ENCODE peak calls at places on chromosomes 7 and 10, in four cellular contexts. W, E, R and U are unnamed samples.

GRCh38 chr10:60849762-60850161 is 71.5 kb downstream of the CDK1 start:
- DNase-seq in W (no peak), E (no peak), R (no peak), U (no peak)

GRCh38 chr7:37942934-37943610 is 22.6 kb downstream of the EPDR1 start:
- DNase-seq in W (peak), E (no peak), R (no peak), U (no peak)

GRCh38 chr10:14698487-14699170 is 76.1 kb downstream of the FAM107B start:
- DNase-seq in W (no peak), E (no peak), R (no peak), U (peak)

GRCh38 chr7:50640779-50641178 is 75.6 kb upstream of the DDC start:
- DNase-seq in W (no peak), E (no peak), R (no peak), U (no peak)

GRCh38 chr7:143434660-143435059 is 8.6 kb upstream of the TAS2R60 start:
- DNase-seq in W (no peak), E (peak), R (no peak), U (peak)

GRCh38 chr7:137025469-137026175 is 157.2 kb downstream of the CHRM2 start:
- DNase-seq in W (no peak), E (no peak), R (no peak), U (peak)

GRCh38 chr7:156989766-156990535 is 20.5 kb downstream of the MNX1 start:
- DNase-seq in W (no peak), E (no peak), R (no peak), U (no peak)

GRCh38 chr10:71863203-71863602 is 12.2 kb upstream of the PSAP start:
- DNase-seq in W (no peak), E (peak), R (no peak), U (peak)

GRCh38 chr10:31320598-31321211 is 1.7 kb downstream of the ZEB1 start:
- DNase-seq in W (no peak), E (peak), R (peak), U (peak)

GRCh38 chr10:132236881-132237280 is 50.1 kb downstream of the DPYSL4 start:
- DNase-seq in W (no peak), E (no peak), R (no peak), U (no peak)

GRCh38 chr7:13603661-13604060 is 385.8 kb downstream of the ETV1 start:
- DNase-seq in W (no peak), E (no peak), R (no peak), U (peak)

GRCh38 chr7:39949980-39950472 is at the start of gene CDK13:
- DNase-seq in W (peak), E (peak), R (peak), U (peak)

GRCh38 chr10:85362401-85362800 is 1004.2 kb downstream of the GRID1 start:
- DNase-seq in W (no peak), E (no peak), R (no peak), U (no peak)

GRCh38 chr10:103197177-103197576 is 4.1 kb upstream of the NT5C2 start:
- DNase-seq in W (no peak), E (peak), R (peak), U (peak)

GRCh38 chr10:123144697-123145541 is 3.0 kb upstream of the HMX2 start:
- DNase-seq in W (no peak), E (peak), R (no peak), U (no peak)

GRCh38 chr10:122525788-122526187 is 34.8 kb upstream of the DMBT1 start:
- DNase-seq in W (no peak), E (peak), R (peak), U (no peak)

GRCh38 chr7:42203336-42203735 is 33.7 kb downstream of the GLI3 start:
- DNase-seq in W (no peak), E (no peak), R (no peak), U (no peak)

GRCh38 chr10:89213191-89213808 is 6.2 kb upstream of the CH25H start:
- DNase-seq in W (no peak), E (peak), R (peak), U (peak)

GRCh38 chr7:157373493-157373892 is 36.7 kb downstream of the DNAJB6 start:
- DNase-seq in W (no peak), E (no peak), R (no peak), U (no peak)

GRCh38 chr10:93652857-93653256 is 40.5 kb downstream of the PDE6C start:
- DNase-seq in W (no peak), E (no peak), R (peak), U (peak)

GRCh38 chr10:10545771-10546170 is 471.9 kb upstream of the CELF2 start:
- DNase-seq in W (no peak), E (no peak), R (no peak), U (no peak)

GRCh38 chr10:60282771-60283353 is 106.8 kb downstream of the ANK3 start:
- DNase-seq in W (no peak), E (peak), R (peak), U (peak)

GRCh38 chr7:41437257-41438196 is 265.4 kb downstream of the INHBA start:
- DNase-seq in W (no peak), E (no peak), R (no peak), U (no peak)

GRCh38 chr10:26199841-26200240 is 16.7 kb upstream of the GAD2 start:
- DNase-seq in W (no peak), E (no peak), R (no peak), U (no peak)

GRCh38 chr7:43232376-43232775 is 119.9 kb downstream of the HECW1 start:
- DNase-seq in W (no peak), E (no peak), R (no peak), U (no peak)

GRCh38 chr7:45088821-45089313 is at the start of gene NACAD:
- DNase-seq in W (no peak), E (peak), R (peak), U (peak)

GRCh38 chr10:22712959-22713852 is 1.2 kb downstream of the PIP4K2A start:
- DNase-seq in W (no peak), E (peak), R (peak), U (peak)

DNA sequence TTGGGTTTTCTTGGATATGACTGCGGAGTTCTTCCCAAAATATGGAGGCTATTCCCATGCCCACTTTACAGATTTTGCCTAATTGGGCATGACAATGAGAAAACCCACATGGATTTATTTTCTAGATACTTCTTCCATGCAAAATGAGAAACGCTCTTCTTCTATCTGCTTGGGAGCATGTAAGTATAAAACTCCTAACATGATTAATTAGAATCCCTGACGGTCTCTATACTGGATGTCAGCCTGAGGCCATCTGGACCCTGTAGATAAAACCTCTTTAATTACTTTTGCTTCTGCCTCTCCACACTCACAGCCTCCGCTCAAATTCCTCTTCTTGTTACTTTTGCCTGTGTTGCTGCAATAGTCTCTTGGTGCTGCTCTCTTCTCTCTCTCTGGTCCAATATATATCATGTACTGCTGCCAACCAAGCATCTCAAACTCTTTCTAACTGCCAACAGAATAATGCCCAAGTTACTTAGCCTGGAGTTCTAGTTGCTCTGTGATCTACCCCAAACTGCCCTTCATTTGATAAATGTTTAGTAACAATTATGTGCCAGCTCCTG is 50.0 kb downstream of the LAMB4 start:
- DNase-seq in W (no peak), E (peak), R (peak), U (peak)
- TF ChIP-seq FOS in W (no peak), E (no peak), R (no peak), U (no peak)

DNA sequence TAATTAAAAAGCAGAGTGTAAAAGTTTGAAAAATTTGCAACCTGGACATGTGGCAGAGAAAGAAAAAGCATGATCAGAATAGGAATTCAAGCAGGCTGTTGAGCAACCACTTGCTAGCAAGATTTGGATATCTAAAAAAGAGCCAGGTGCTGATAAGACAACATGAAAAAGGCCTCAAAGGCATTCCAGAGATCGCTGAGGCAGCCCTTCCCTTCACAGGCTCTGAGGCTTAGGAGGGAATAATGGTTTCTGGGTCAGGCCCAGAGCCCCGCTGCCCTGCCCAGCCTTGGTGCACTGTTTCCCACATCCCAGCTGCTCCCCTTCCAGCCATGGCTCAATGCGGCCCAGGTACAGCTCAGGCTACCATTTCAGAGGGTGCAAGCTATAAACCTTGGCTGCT is 64.1 kb upstream of the EEPD1 start:
- DNase-seq in W (no peak), E (no peak), R (no peak), U (no peak)
- TF ChIP-seq FOS in W (no peak), E (no peak), R (no peak), U (no peak)

DNA sequence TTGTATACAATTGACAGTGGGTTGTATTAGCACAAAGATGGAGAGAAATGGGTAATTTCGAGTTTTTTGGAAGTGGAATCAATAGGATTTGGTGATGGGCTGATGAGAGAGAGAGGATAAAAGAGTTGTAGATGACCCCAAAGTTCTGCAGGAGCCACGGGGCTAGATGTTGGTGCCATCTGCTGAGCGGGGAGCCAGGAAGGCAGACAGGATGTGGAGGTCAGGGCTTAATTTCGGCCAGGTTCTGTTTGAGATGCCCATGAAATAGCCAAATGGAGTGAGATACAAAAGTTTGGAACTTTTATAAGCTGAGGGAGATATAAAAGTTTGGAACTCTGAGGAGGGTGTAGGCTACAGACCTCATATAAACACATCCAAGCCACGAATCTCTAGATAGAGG is 2.1 kb downstream of the GIMAP4 start:
- DNase-seq in W (no peak), E (no peak), R (peak), U (no peak)
- TF ChIP-seq FOS in W (no peak), E (no peak), R (no peak), U (no peak)

DNA sequence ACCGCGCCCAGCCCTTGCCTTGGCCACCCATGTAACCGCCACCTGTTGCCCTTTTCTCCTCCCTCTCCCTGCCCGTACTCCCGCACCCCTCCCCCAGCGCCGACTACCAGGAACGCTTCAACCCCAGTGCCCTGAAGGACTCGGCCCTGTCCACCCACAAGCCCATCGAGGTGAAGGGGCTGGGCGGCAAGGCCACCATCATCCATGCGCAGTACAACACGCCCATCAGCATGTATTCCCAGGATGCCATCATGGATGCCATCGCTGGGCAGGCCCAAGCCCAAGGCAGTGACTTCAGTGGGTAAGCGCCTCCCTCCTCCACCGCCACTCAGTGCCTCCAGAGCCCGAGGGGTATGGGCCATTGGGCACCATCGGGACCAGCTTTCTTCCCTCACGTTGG is 18.7 kb downstream of the LDB3 start:
- DNase-seq in W (no peak), E (no peak), R (no peak), U (no peak)
- TF ChIP-seq FOS in W (no peak), E (no peak), R (no peak), U (no peak)

DNA sequence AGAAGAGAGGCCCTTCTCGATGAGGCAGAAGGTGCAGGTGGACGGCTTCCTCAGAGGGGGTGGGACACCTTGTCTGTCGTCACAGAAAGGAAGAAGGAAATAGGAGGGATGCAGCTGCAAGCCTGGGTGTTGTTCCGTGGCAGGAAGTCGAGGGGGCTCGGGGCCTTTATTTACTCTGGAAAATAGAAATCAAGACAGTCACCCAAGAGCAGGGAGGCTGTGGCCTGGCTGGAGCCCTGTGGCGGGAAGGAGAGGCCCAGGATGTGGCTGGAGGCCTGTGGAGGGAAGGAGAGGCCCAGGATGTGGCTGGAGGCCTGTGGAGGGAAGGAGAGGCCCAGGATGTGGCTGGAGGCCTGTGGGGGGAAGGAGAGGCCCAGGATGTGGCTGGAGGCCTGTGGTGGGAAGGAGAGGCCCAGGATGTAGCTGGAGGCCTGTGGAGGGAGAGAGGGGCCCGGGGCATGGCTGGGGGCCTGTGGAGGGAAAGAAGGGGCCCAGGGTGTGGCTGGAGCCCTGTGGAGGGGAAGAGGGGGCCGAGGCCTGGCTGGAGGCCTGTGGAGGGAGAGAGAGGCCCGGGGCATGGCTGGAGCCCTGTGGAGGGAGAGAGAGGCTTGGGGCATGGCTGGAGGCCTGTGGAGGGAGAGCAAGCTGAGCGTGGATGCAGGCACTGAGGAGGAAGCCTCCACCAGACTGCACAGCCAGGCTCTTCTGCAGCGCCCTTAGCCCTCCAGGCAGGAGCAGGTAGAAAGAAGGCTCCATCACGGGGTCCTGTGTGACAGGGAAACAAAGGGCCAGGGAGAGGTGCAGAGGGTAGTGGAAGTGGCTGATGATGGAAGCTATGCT is 97.3 kb upstream of the SFMBT2 start:
- DNase-seq in W (no peak), E (no peak), R (no peak), U (no peak)
- TF ChIP-seq FOS in W (no peak), E (no peak), R (no peak), U (no peak)

DNA sequence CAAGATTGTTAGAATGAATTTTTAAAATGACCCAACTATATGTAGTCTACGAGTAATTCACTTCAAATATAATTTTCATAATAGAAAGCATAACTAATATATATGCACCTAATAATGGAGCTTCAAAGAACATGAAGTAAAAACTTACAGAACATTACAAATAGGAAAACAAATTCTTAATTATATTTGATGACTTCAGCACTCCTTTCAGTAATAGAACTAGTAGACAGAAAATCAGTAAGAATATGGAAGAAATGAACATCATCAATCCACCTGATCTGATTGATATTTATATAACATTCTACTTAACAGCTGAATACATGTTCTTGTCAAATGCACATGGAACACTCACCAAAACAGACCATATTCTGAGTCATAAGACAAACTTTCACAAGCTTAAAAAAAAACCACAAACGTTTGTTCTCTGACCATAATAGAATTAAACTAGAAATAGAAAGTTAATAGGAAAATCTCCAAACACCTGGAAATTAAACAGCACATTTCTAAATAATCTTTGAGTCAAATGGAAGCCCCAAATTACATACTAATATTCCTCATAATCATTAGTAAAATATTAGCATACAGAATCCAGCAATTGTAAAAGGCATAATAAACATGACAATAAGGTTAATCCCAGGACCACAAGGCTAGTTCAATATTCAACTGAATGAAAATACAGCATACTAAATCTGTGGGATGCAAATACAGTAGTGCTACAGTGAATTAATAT is 48.0 kb downstream of the BRAF start:
- DNase-seq in W (peak), E (no peak), R (peak), U (peak)
- TF ChIP-seq FOS in W (no peak), E (no peak), R (peak), U (peak)

GRCh38 chr10:101021692-101022251 is 9.2 kb downstream of the PDZD7 start:
- DNase-seq in W (no peak), E (no peak), R (no peak), U (no peak)
- TF ChIP-seq FOS in W (no peak), E (no peak), R (no peak), U (no peak)

GRCh38 chr7:54888736-54889082 is 129.7 kb upstream of the SEC61G start:
- DNase-seq in W (no peak), E (no peak), R (no peak), U (no peak)
- TF ChIP-seq FOS in W (no peak), E (no peak), R (no peak), U (no peak)

GRCh38 chr10:76388321-76388720 is 956.9 kb downstream of the LRMDA start:
- DNase-seq in W (no peak), E (no peak), R (no peak), U (peak)

GRCh38 chr10:76382381-76382851 is 951.0 kb downstream of the LRMDA start:
- DNase-seq in W (no peak), E (no peak), R (no peak), U (peak)
- TF ChIP-seq FOS in W (no peak), E (no peak), R (no peak), U (no peak)